ENCODE peak calls at places on chromosomes 5 and 9, in four cellular contexts. M is fibroblast of the conjunctiva, R is adrenal gland, A is amygdala. B is an unnamed sample.

GRCh38 chr5:93381057-93381456 is 200.0 kb downstream of the NR2F1-AS1 start:
- DNase-seq in A (no peak), M (no peak), R (no peak), B (no peak)

GRCh38 chr5:157038568-157039187 is 20.2 kb downstream of the HAVCR1 start:
- DNase-seq in M (no peak), A (no peak), R (no peak), B (no peak)

GRCh38 chr5:59143926-59144333 is 561.1 kb downstream of the RAB3C start:
- DNase-seq in R (no peak), A (no peak), M (no peak), B (no peak)

GRCh38 chr5:109826426-109826825 is 136.7 kb downstream of the MAN2A1 start:
- DNase-seq in M (no peak), A (no peak), R (no peak), B (no peak)

GRCh38 chr5:36147681-36148080 is 4.0 kb downstream of the LMBRD2 start:
- DNase-seq in R (no peak), M (no peak), A (no peak), B (no peak)

GRCh38 chr9:33924978-33925797 is 108.2 kb downstream of the UBE2R2 start:
- DNase-seq in R (peak; percentile 84), A (peak; percentile 40), M (peak; percentile 46), B (peak; percentile 16)

GRCh38 chr9:16521868-16522381 is 348.5 kb downstream of the BNC2 start:
- DNase-seq in R (peak; percentile 55), A (no peak), M (peak; percentile 41), B (no peak)

GRCh38 chr9:116333254-116333653 is 179.7 kb downstream of the PAPPA start:
- DNase-seq in M (no peak), A (no peak), R (no peak), B (no peak)

GRCh38 chr9:136722093-136722968 is 10.0 kb downstream of the DIPK1B start:
- DNase-seq in A (no peak), R (no peak), M (no peak), B (no peak)

GRCh38 chr9:16138961-16139441 is 586.2 kb downstream of the CCDC171 start:
- DNase-seq in R (no peak), A (no peak), M (peak; percentile 43), B (no peak)